ENCODE peak calls at places on chromosomes 16 and 17, in nine cellular contexts. One of them, this sample, is unnamed.

GRCh38 chr17:32310927-32311568 is 30.9 kb downstream of the C17orf75 start:
- DNase-seq in transverse colon: no peak
- DNase-seq in neural progenitor cell: peak; percentile 49
- DNase-seq in astrocyte of the spinal cord: no peak
- DNase-seq in upper lobe of right lung: no peak
- DNase-seq in K562: no peak
- DNase-seq in ascending aorta: no peak
- DNase-seq in A549: no peak
- DNase-seq in suprapubic skin: no peak
- DNase-seq in this sample: no peak

GRCh38 chr17:82320956-82321927 is 3.8 kb upstream of the CD7 start:
- DNase-seq in transverse colon: peak; percentile 40
- DNase-seq in neural progenitor cell: peak; percentile 63
- DNase-seq in astrocyte of the spinal cord: no peak
- DNase-seq in upper lobe of right lung: peak; percentile 77
- DNase-seq in K562: peak; percentile 66
- DNase-seq in ascending aorta: no peak
- DNase-seq in A549: no peak
- DNase-seq in suprapubic skin: no peak
- DNase-seq in this sample: no peak

GRCh38 chr16:89003831-89004208 is 26.8 kb upstream of the CBFA2T3 start:
- DNase-seq in transverse colon: no peak
- DNase-seq in neural progenitor cell: no peak
- DNase-seq in astrocyte of the spinal cord: no peak
- DNase-seq in upper lobe of right lung: no peak
- DNase-seq in K562: peak; percentile 76
- DNase-seq in ascending aorta: no peak
- DNase-seq in A549: no peak
- DNase-seq in suprapubic skin: no peak
- DNase-seq in this sample: no peak

GRCh38 chr17:40316571-40317344 is 7.8 kb downstream of the RARA start:
- DNase-seq in transverse colon: peak; percentile 72
- DNase-seq in neural progenitor cell: peak; percentile 85
- DNase-seq in astrocyte of the spinal cord: peak; percentile 81
- DNase-seq in upper lobe of right lung: peak; percentile 85
- DNase-seq in K562: no peak
- DNase-seq in ascending aorta: no peak
- DNase-seq in A549: peak; percentile 87
- DNase-seq in suprapubic skin: peak; percentile 87
- DNase-seq in this sample: no peak

GRCh38 chr16:85301171-85301690 is 189.0 kb upstream of the CIBAR2 start:
- DNase-seq in transverse colon: no peak
- DNase-seq in neural progenitor cell: no peak
- DNase-seq in astrocyte of the spinal cord: no peak
- DNase-seq in upper lobe of right lung: no peak
- DNase-seq in K562: no peak
- DNase-seq in ascending aorta: no peak
- DNase-seq in A549: no peak
- DNase-seq in suprapubic skin: no peak
- DNase-seq in this sample: no peak

GRCh38 chr17:6831662-6832263 is at the start of gene TEKT1:
- DNase-seq in transverse colon: peak; percentile 65
- DNase-seq in neural progenitor cell: peak; percentile 97
- DNase-seq in astrocyte of the spinal cord: peak; percentile 33
- DNase-seq in upper lobe of right lung: peak; percentile 87
- DNase-seq in K562: no peak
- DNase-seq in ascending aorta: peak; percentile 25
- DNase-seq in A549: peak; percentile 81
- DNase-seq in suprapubic skin: peak; percentile 86
- DNase-seq in this sample: peak; percentile 22

GRCh38 chr17:15348030-15348429 is 6.6 kb upstream of the TEKT3 start:
- DNase-seq in transverse colon: peak; percentile 86
- DNase-seq in neural progenitor cell: no peak
- DNase-seq in astrocyte of the spinal cord: peak; percentile 34
- DNase-seq in upper lobe of right lung: no peak
- DNase-seq in K562: no peak
- DNase-seq in ascending aorta: no peak
- DNase-seq in A549: peak; percentile 67
- DNase-seq in suprapubic skin: no peak
- DNase-seq in this sample: no peak

GRCh38 chr17:37605081-37605480 is 4.1 kb downstream of the SYNRG start:
- DNase-seq in transverse colon: no peak
- DNase-seq in neural progenitor cell: no peak
- DNase-seq in astrocyte of the spinal cord: no peak
- DNase-seq in upper lobe of right lung: no peak
- DNase-seq in K562: no peak
- DNase-seq in ascending aorta: no peak
- DNase-seq in A549: no peak
- DNase-seq in suprapubic skin: no peak
- DNase-seq in this sample: no peak

GRCh38 chr16:72609933-72610332 is 438.0 kb upstream of the PMFBP1 start:
- DNase-seq in transverse colon: no peak
- DNase-seq in neural progenitor cell: no peak
- DNase-seq in astrocyte of the spinal cord: no peak
- DNase-seq in upper lobe of right lung: no peak
- DNase-seq in K562: no peak
- DNase-seq in ascending aorta: no peak
- DNase-seq in A549: no peak
- DNase-seq in suprapubic skin: no peak
- DNase-seq in this sample: no peak

GRCh38 chr17:81885869-81886548 is 5.4 kb downstream of the ALYREF start:
- DNase-seq in transverse colon: no peak
- DNase-seq in neural progenitor cell: no peak
- DNase-seq in astrocyte of the spinal cord: no peak
- DNase-seq in upper lobe of right lung: no peak
- DNase-seq in K562: no peak
- DNase-seq in ascending aorta: no peak
- DNase-seq in A549: no peak
- DNase-seq in suprapubic skin: peak; percentile 55
- DNase-seq in this sample: no peak

GRCh38 chr17:80738020-80738380 is 193.4 kb downstream of the RPTOR start:
- DNase-seq in transverse colon: no peak
- DNase-seq in neural progenitor cell: no peak
- DNase-seq in astrocyte of the spinal cord: no peak
- DNase-seq in upper lobe of right lung: no peak
- DNase-seq in K562: no peak
- DNase-seq in ascending aorta: no peak
- DNase-seq in A549: no peak
- DNase-seq in suprapubic skin: no peak
- DNase-seq in this sample: no peak

GRCh38 chr16:85821441-85821901 is 22.0 kb downstream of the COX4I1 start:
- DNase-seq in transverse colon: peak; percentile 81
- DNase-seq in neural progenitor cell: peak; percentile 87
- DNase-seq in astrocyte of the spinal cord: peak; percentile 65
- DNase-seq in upper lobe of right lung: peak; percentile 87
- DNase-seq in K562: peak; percentile 80
- DNase-seq in ascending aorta: no peak
- DNase-seq in A549: peak; percentile 76
- DNase-seq in suprapubic skin: peak; percentile 79
- DNase-seq in this sample: no peak

GRCh38 chr16:88665570-88665969 is 2.7 kb upstream of the MVD start:
- DNase-seq in transverse colon: no peak
- DNase-seq in neural progenitor cell: no peak
- DNase-seq in astrocyte of the spinal cord: no peak
- DNase-seq in upper lobe of right lung: no peak
- DNase-seq in K562: no peak
- DNase-seq in ascending aorta: no peak
- DNase-seq in A549: no peak
- DNase-seq in suprapubic skin: no peak
- DNase-seq in this sample: no peak

GRCh38 chr17:57999496-58000017 is 7.5 kb downstream of the SRSF1 start:
- DNase-seq in transverse colon: no peak
- DNase-seq in neural progenitor cell: peak; percentile 78
- DNase-seq in astrocyte of the spinal cord: peak; percentile 83
- DNase-seq in upper lobe of right lung: no peak
- DNase-seq in K562: peak; percentile 74
- DNase-seq in ascending aorta: no peak
- DNase-seq in A549: peak; percentile 81
- DNase-seq in suprapubic skin: no peak
- DNase-seq in this sample: no peak

GRCh38 chr17:11389583-11389982 is 148.6 kb downstream of the SHISA6 start:
- DNase-seq in transverse colon: no peak
- DNase-seq in neural progenitor cell: no peak
- DNase-seq in astrocyte of the spinal cord: no peak
- DNase-seq in upper lobe of right lung: no peak
- DNase-seq in K562: no peak
- DNase-seq in ascending aorta: no peak
- DNase-seq in A549: no peak
- DNase-seq in suprapubic skin: no peak
- DNase-seq in this sample: no peak

GRCh38 chr17:11388061-11388460 is 147.0 kb downstream of the SHISA6 start:
- DNase-seq in transverse colon: no peak
- DNase-seq in neural progenitor cell: peak; percentile 62
- DNase-seq in astrocyte of the spinal cord: no peak
- DNase-seq in upper lobe of right lung: no peak
- DNase-seq in K562: peak; percentile 0
- DNase-seq in ascending aorta: no peak
- DNase-seq in A549: no peak
- DNase-seq in suprapubic skin: no peak
- DNase-seq in this sample: no peak

DNA sequence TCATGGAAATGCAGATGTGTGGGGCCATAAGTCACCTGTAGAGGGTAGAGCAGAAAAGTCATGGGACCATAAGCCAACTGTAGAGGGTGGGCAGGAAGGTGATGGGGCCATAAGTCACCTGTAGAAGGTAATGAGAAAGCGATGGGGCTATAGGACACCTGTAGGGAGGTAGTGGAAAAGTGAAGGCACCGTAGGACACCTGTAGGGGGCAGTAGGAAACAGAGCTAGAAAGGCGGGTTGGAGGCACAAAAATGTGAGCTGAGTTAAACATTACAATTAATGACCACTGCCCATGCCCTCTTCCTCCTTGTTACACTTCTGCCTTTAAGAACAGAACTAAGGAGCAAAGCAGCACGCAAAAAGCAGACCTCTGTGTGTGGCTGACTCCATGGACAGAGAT is 150.1 kb downstream of the SHISA6 start:
- DNase-seq in transverse colon: peak; percentile 36
- DNase-seq in neural progenitor cell: peak; percentile 29
- DNase-seq in astrocyte of the spinal cord: no peak
- DNase-seq in upper lobe of right lung: no peak
- DNase-seq in K562: no peak
- DNase-seq in ascending aorta: no peak
- DNase-seq in A549: no peak
- DNase-seq in suprapubic skin: no peak
- DNase-seq in this sample: no peak
- TF ChIP-seq CTCF in transverse colon: peak; percentile 34
- TF ChIP-seq CTCF in neural progenitor cell: peak; percentile 48
- TF ChIP-seq CTCF in astrocyte of the spinal cord: no peak
- TF ChIP-seq CTCF in upper lobe of right lung: peak; percentile 27
- TF ChIP-seq CTCF in K562: no peak
- TF ChIP-seq CTCF in ascending aorta: no peak
- TF ChIP-seq CTCF in A549: no peak
- TF ChIP-seq CTCF in suprapubic skin: no peak
- TF ChIP-seq CTCF in this sample: no peak

DNA sequence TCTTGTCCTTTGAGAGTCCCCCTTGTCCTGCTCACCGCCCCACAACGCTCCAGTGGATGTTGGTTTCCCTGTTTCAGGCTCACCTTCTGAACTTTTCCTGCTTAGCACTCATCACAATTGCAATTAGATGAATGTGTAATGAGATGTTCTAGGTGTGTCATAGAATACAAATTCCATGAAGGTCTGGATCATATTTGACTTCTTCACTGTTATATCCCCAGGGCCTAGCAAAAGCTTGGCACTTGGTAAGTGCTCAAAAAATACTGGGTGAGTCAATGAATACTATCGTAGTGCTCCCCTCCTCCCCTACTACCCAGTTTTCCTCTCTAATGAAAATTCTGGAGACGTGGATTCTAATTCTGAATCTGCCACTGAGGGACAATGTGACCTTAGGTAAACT is 33.1 kb downstream of the DNAH3 start:
- DNase-seq in transverse colon: no peak
- DNase-seq in neural progenitor cell: no peak
- DNase-seq in astrocyte of the spinal cord: no peak
- DNase-seq in upper lobe of right lung: no peak
- DNase-seq in K562: no peak
- DNase-seq in ascending aorta: no peak
- DNase-seq in A549: no peak
- DNase-seq in suprapubic skin: no peak
- DNase-seq in this sample: no peak
- H3K4me3 ChIP-seq in transverse colon: no peak overlapping the region
- H3K4me3 ChIP-seq in neural progenitor cell: no peak overlapping the region
- H3K4me3 ChIP-seq in astrocyte of the spinal cord: no peak overlapping the region
- H3K4me3 ChIP-seq in upper lobe of right lung: no peak overlapping the region
- H3K4me3 ChIP-seq in K562: no peak overlapping the region
- H3K4me3 ChIP-seq in ascending aorta: no peak overlapping the region
- H3K4me3 ChIP-seq in A549: no peak overlapping the region
- H3K4me3 ChIP-seq in suprapubic skin: no peak overlapping the region
- H3K4me3 ChIP-seq in this sample: no peak overlapping the region

GRCh38 chr16:27335349-27336052 is 21.7 kb downstream of the IL4R start:
- DNase-seq in transverse colon: no peak
- DNase-seq in neural progenitor cell: no peak
- DNase-seq in astrocyte of the spinal cord: no peak
- DNase-seq in upper lobe of right lung: no peak
- DNase-seq in K562: no peak
- DNase-seq in ascending aorta: no peak
- DNase-seq in A549: no peak
- DNase-seq in suprapubic skin: no peak
- DNase-seq in this sample: no peak
- TF ChIP-seq CTCF in transverse colon: no peak
- TF ChIP-seq CTCF in neural progenitor cell: no peak
- TF ChIP-seq CTCF in astrocyte of the spinal cord: no peak
- TF ChIP-seq CTCF in upper lobe of right lung: no peak
- TF ChIP-seq CTCF in K562: no peak
- TF ChIP-seq CTCF in ascending aorta: no peak
- TF ChIP-seq CTCF in A549: no peak
- TF ChIP-seq CTCF in suprapubic skin: no peak
- TF ChIP-seq CTCF in this sample: no peak

GRCh38 chr17:29179232-29180036 is 764 bp downstream of the MYO18A start:
- DNase-seq in transverse colon: peak; percentile 88
- DNase-seq in neural progenitor cell: peak; percentile 89
- DNase-seq in astrocyte of the spinal cord: no peak
- DNase-seq in upper lobe of right lung: peak; percentile 90
- DNase-seq in K562: peak; percentile 97
- DNase-seq in ascending aorta: no peak
- DNase-seq in A549: peak; percentile 84
- DNase-seq in suprapubic skin: peak; percentile 81
- DNase-seq in this sample: no peak

GRCh38 chr17:29181226-29181625 is 1.0 kb upstream of the MYO18A start:
- DNase-seq in transverse colon: no peak
- DNase-seq in neural progenitor cell: no peak
- DNase-seq in astrocyte of the spinal cord: no peak
- DNase-seq in upper lobe of right lung: no peak
- DNase-seq in K562: no peak
- DNase-seq in ascending aorta: no peak
- DNase-seq in A549: no peak
- DNase-seq in suprapubic skin: no peak
- DNase-seq in this sample: no peak

GRCh38 chr17:29178750-29179231 is 1.4 kb downstream of the MYO18A start:
- DNase-seq in transverse colon: peak; percentile 62
- DNase-seq in neural progenitor cell: no peak
- DNase-seq in astrocyte of the spinal cord: no peak
- DNase-seq in upper lobe of right lung: no peak
- DNase-seq in K562: no peak
- DNase-seq in ascending aorta: no peak
- DNase-seq in A549: peak; percentile 29
- DNase-seq in suprapubic skin: no peak
- DNase-seq in this sample: no peak

GRCh38 chr17:29180051-29180787 is at the start of gene MYO18A:
- DNase-seq in transverse colon: peak; percentile 87
- DNase-seq in neural progenitor cell: peak; percentile 94
- DNase-seq in astrocyte of the spinal cord: peak; percentile 69
- DNase-seq in upper lobe of right lung: peak; percentile 91
- DNase-seq in K562: peak; percentile 86
- DNase-seq in ascending aorta: no peak
- DNase-seq in A549: peak; percentile 82
- DNase-seq in suprapubic skin: peak; percentile 81
- DNase-seq in this sample: no peak

GRCh38 chr17:29180788-29181160 is 576 bp upstream of the MYO18A start:
- DNase-seq in transverse colon: no peak
- DNase-seq in neural progenitor cell: no peak
- DNase-seq in astrocyte of the spinal cord: no peak
- DNase-seq in upper lobe of right lung: no peak
- DNase-seq in K562: no peak
- DNase-seq in ascending aorta: no peak
- DNase-seq in A549: no peak
- DNase-seq in suprapubic skin: no peak
- DNase-seq in this sample: no peak
- H3K4me3 ChIP-seq in transverse colon: peak overlapping the region; percentile 54
- H3K4me3 ChIP-seq in neural progenitor cell: peak overlapping the region; percentile 67
- H3K4me3 ChIP-seq in astrocyte of the spinal cord: peak overlapping the region; percentile 29
- H3K4me3 ChIP-seq in upper lobe of right lung: peak overlapping the region; percentile 62
- H3K4me3 ChIP-seq in K562: peak overlapping the region; percentile 49
- H3K4me3 ChIP-seq in ascending aorta: peak overlapping the region; percentile 82
- H3K4me3 ChIP-seq in A549: peak overlapping the region; percentile 60
- H3K4me3 ChIP-seq in suprapubic skin: peak overlapping the region; percentile 60
- H3K4me3 ChIP-seq in this sample: peak overlapping the region; percentile 45